ENCODE peak calls at places on chromosomes 1 and 21, in four cellular contexts. J is stomach, E is K562, O is SK-N-SH. N is an unnamed sample.

GRCh38 chr1:200154069-200154767 is 126.7 kb downstream of the NR5A2 start:
- DNase-seq in J (no peak), E (peak), O (no peak), N (no peak)

GRCh38 chr1:115746021-115746690 is 22.4 kb downstream of the CASQ2 start:
- DNase-seq in J (no peak), E (no peak), O (no peak), N (no peak)

GRCh38 chr1:201539561-201540404 is 856 bp downstream of the NAV1 start:
- DNase-seq in J (no peak), E (peak), O (peak), N (peak)

GRCh38 chr1:43783671-43784205 is 76.4 kb downstream of the ST3GAL3 start:
- DNase-seq in J (no peak), E (peak), O (no peak), N (no peak)

GRCh38 chr1:23591460-23592208 is 32.3 kb upstream of the ID3 start:
- DNase-seq in J (no peak), E (no peak), O (no peak), N (no peak)

GRCh38 chr1:173043253-173043652 is 7.5 kb downstream of the TNFSF18 start:
- DNase-seq in J (no peak), E (no peak), O (no peak), N (no peak)

GRCh38 chr21:34360488-34361241 is 3.1 kb upstream of the KCNE2 start:
- DNase-seq in J (no peak), E (peak), O (no peak), N (no peak)

GRCh38 chr1:40132383-40133121 is 28.6 kb upstream of the RLF start:
- DNase-seq in J (no peak), E (no peak), O (peak), N (no peak)

GRCh38 chr1:242811092-242811840 is 286.8 kb upstream of the PLD5 start:
- DNase-seq in J (no peak), E (no peak), O (no peak), N (no peak)

GRCh38 chr1:170927955-170928850 is 7.1 kb upstream of the MROH9 start:
- DNase-seq in J (no peak), E (no peak), O (no peak), N (no peak)

GRCh38 chr1:19688041-19688842 is 23.6 kb downstream of the HTR6 start:
- DNase-seq in J (no peak), E (no peak), O (no peak), N (no peak)

GRCh38 chr1:217333939-217334338 is 297.0 kb downstream of the GPATCH2 start:
- DNase-seq in J (no peak), E (peak), O (peak), N (no peak)

GRCh38 chr1:217088521-217089221 is 365.4 kb upstream of the ESRRG start:
- DNase-seq in J (no peak), E (no peak), O (peak), N (no peak)

GRCh38 chr1:152486400-152487006 is 24.1 kb upstream of the LCE5A start:
- DNase-seq in J (no peak), E (peak), O (peak), N (no peak)

GRCh38 chr21:32475162-32475812 is 62.8 kb downstream of the EVA1C start:
- DNase-seq in J (no peak), E (no peak), O (no peak), N (no peak)

DNA sequence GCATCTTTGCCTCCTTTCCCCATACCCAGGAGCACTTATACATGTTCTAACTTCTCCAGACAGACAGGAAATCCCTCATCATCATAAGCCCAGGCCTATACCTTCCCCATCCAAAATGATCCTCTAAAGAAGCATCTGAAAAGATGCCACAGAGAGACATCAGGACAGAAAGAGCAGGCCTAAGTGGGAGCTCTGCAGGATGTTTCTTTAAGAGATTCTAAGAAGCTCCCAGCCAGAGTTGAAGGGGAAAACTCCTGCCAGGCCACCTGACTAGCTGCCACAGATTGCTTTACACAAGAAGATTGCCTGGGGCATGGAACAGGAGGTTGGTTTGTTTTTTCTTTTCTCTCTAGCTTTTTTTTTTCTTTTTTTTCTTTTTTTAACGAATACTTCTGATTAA is 275.8 kb downstream of the VAV3 start:
- DNase-seq in J (peak), E (no peak), O (no peak), N (peak)
- TF ChIP-seq POLR2AphosphoS5 in J (no peak), E (no peak), O (no peak), N (peak)

DNA sequence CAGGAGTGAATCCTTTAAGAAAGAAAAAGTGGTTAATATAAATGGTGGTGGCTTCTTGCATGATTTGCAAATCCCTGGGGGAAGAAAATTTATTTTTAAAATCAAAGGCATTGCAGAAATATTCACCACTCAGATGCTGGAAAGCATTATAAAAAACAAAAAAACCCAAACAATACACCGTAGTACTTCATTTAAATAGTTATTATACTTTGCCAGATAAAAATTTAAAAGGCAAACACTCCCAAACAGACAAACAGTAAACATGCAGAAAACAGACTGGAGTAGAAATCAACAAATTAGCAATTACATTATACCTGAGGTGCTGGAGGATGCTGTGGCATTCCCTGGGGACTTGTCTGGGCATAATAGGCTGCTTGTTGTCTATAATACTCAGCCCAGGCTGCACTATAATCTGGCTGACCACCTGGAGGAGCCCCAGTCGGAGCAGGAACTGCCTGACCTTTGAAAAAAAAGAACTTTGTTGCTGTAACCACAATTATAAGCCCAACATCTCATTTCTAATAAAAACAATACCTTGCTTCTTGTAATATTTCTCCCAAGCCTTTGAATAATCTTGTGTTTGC is 29.9 kb downstream of the FUBP1 start:
- DNase-seq in J (no peak), E (no peak), O (peak), N (no peak)
- TF ChIP-seq CTCF in J (no peak), E (no peak), O (peak), N (no peak)

GRCh38 chr1:66552287-66552686 is 18.3 kb downstream of the SGIP1 start:
- DNase-seq in J (no peak), E (no peak), O (no peak), N (no peak)

GRCh38 chr1:66546045-66546810 is 12.3 kb downstream of the SGIP1 start:
- DNase-seq in J (no peak), E (no peak), O (no peak), N (no peak)

GRCh38 chr1:66552829-66553228 is 18.9 kb downstream of the SGIP1 start:
- DNase-seq in J (no peak), E (no peak), O (no peak), N (peak)

GRCh38 chr1:66550243-66550642 is 16.3 kb downstream of the SGIP1 start:
- DNase-seq in J (no peak), E (no peak), O (no peak), N (no peak)

GRCh38 chr1:66549017-66549416 is 15.1 kb downstream of the SGIP1 start:
- DNase-seq in J (no peak), E (no peak), O (no peak), N (no peak)
- TF ChIP-seq EP300 in J (no peak), E (no peak), O (no peak), N (no peak)

GRCh38 chr1:183346276-183346732 is 71.9 kb downstream of the NMNAT2 start:
- DNase-seq in J (no peak), E (peak), O (no peak), N (no peak)

GRCh38 chr1:183353597-183353996 is 64.6 kb downstream of the NMNAT2 start:
- DNase-seq in J (no peak), E (no peak), O (no peak), N (no peak)

GRCh38 chr1:183355181-183355580 is 63.0 kb downstream of the NMNAT2 start:
- DNase-seq in J (no peak), E (no peak), O (no peak), N (no peak)

DNA sequence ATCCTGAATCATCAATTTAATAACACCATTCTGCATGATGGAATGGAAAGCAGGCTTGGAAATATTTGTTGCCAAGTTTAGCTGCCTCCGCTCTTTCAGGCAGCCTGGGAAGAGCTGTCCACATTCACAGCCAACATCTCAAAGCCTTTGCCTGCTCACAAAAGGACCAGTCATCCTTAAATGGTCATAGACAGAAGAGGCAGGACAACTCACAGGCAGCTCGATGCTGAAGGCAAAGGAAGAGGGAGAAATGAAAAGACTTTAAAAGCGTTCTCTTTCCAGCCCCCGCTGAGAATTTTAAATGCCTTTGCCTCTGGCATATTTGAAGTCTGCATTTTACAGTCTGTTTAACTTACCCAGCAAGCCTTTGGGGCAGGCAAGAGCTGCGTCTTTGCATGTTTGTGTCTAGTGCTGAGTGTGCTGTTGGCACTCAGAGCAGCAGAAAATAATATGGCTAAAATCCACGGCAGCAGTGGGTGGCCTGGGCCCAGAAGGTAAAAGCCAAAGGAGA is 68.9 kb downstream of the NMNAT2 start:
- DNase-seq in J (no peak), E (no peak), O (no peak), N (peak)
- TF ChIP-seq POLR2AphosphoS5 in J (no peak), E (no peak), O (no peak), N (peak)

DNA sequence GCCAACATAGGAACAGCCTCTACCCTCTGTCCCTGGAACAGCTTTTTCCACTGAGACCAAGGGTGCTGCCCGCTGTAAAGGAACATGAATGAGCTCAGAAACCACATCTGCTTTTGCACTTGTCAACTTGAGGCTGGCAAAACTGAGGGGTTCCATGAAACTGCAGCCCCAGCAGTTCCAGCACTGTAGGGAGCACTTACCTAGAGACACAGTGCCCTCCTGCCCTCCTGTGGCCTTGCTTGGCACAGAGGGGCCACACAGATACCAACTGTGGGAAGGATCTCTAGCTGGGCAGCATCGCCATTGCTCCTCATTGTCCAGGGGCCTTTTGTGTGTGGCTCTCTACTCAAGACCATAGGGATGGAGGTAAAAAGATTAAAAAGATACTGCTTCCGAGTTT is 51.6 kb downstream of the ITPKB start:
- DNase-seq in J (no peak), E (no peak), O (no peak), N (peak)
- TF ChIP-seq CTCF in J (no peak), E (no peak), O (peak), N (no peak)

DNA sequence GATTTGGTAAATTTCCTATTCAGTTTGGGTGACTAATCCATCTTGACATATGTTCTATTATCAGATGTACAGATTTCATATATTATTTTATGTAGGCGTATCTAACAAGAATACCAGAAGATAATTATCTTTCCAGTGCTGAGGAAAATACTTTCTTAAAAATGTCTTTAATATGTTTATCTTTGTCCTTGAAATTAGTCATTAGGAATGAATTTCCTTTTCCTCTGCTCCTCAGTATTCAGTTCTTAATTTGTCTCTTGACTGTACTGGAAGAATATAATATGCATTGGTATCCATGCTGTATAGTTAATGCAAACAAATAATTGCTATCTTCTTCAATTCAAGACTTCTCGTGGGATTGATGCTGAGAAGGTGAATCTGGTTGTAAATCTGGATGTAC is 6.6 kb downstream of the DDX20 start:
- DNase-seq in J (no peak), E (no peak), O (no peak), N (no peak)
- TF ChIP-seq EP300 in J (no peak), E (no peak), O (no peak), N (no peak)

DNA sequence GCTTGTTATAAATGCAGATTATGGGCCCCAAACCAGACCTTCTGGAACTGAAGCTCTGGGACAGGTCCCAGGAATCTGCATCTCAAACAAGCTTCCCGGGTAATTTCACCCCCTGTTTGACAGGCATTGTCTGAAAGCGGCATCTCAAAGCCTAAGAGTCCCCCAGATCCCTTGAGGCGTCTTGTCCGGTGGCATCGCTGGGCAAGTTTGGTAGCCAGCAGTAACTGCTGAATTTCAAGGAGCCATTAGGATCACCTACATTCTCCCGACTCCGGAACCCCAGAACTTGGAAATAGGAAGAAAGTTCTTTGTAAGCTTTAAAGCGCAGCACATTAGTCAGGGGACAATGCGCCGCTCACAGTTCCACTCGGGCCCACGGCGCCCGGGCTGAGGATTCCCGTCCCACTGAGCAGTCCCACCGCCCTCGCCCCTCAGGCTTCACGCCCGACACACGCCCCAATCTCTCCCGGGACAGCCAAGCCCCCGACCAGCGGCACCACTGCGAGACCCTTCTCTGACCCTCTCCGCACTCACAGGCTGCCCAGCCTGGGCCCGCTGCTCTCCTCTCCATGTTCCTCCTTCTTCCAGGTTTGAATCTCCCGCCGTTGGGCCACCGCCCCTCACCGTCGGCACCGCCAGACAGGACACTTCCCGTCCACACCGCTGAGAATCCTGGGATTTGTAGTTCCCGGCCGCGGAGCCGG is at the start of gene IQGAP3:
- DNase-seq in J (peak), E (peak), O (peak), N (peak)
- TF ChIP-seq POLR2AphosphoS5 in J (no peak), E (no peak), O (peak), N (no peak)

GRCh38 chr1:111467805-111468716 is 5.7 kb upstream of the C1orf162 start:
- DNase-seq in J (no peak), E (peak), O (no peak), N (no peak)
- TF ChIP-seq CTCF in J (no peak), E (no peak), O (no peak), N (no peak)

DNA sequence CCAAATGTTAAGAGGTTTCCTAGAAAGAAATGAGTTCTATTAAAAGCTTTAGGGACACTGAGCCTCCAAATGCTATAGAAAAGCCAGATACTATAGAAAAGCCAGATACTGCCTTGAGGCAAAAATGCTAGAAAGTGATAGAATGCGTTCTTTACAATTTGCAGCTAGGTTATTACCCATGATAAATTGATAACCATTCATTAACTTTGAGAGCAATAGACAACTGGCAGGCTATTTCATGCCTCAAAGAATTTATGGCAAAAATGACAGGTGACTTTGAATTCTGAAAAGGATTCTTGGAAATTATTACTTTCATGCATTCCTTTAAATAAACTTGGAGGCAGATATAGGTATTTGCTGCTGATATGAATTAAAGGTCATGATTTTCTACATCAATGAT is 51.6 kb downstream of the SMYD3 start:
- DNase-seq in J (no peak), E (no peak), O (no peak), N (no peak)
- TF ChIP-seq EP300 in J (no peak), E (no peak), O (no peak), N (no peak)

N was measured in sigmoid colon.